ENCODE peak calls at places on chromosomes 12 and 14, in five cellular contexts. X, R, E, F and Z are unnamed samples. For H3K9me3, the result is how much of the 10 kb centered on the place peaks cover.

GRCh38 chr12:86264451-86265328 is 8.5 kb upstream of the MGAT4C start:
- DNase-seq in X (no peak), R (peak), E (peak), F (peak), Z (no peak)

GRCh38 chr12:5796171-5797091 is 148.6 kb downstream of the ANO2 start:
- DNase-seq in X (no peak), R (peak), E (peak), F (peak), Z (peak)

GRCh38 chr12:116943419-116944372 is 32.9 kb downstream of the FBXW8 start:
- DNase-seq in X (no peak), R (no peak), E (no peak), F (no peak), Z (no peak)

GRCh38 chr12:113860059-113860820 is 105.9 kb downstream of the RBM19 start:
- DNase-seq in X (no peak), R (peak), E (no peak), F (no peak), Z (peak)

GRCh38 chr12:112243255-112243965 is 118.0 kb downstream of the TRAFD1 start:
- DNase-seq in X (no peak), R (no peak), E (no peak), F (no peak), Z (no peak)

GRCh38 chr14:31678421-31679249 is 117.4 kb downstream of the NUBPL start:
- DNase-seq in X (no peak), R (no peak), E (no peak), F (no peak), Z (no peak)

GRCh38 chr12:25615119-25615518 is 62.0 kb upstream of the LMNTD1 start:
- DNase-seq in X (no peak), R (no peak), E (no peak), F (no peak), Z (no peak)

GRCh38 chr14:36661506-36662257 is at the start of gene PAX9:
- DNase-seq in X (no peak), R (peak), E (no peak), F (peak), Z (peak)

GRCh38 chr12:89179983-89180382 is 172.3 kb downstream of the DUSP6 start:
- DNase-seq in X (peak), R (no peak), E (no peak), F (no peak), Z (no peak)

GRCh38 chr14:20799955-20800544 is 2.6 kb downstream of the RNASE1 start:
- DNase-seq in X (peak), R (peak), E (no peak), F (peak), Z (no peak)

GRCh38 chr12:66129934-66130266 is 650 bp downstream of the LLPH start:
- DNase-seq in X (no peak), R (peak), E (no peak), F (no peak), Z (no peak)

GRCh38 chr14:34046799-34047520 is 96.1 kb upstream of the EGLN3 start:
- DNase-seq in X (no peak), R (peak), E (no peak), F (no peak), Z (no peak)

GRCh38 chr14:26255213-26255612 is 342.6 kb downstream of the NOVA1 start:
- DNase-seq in X (peak), R (peak), E (no peak), F (no peak), Z (no peak)

GRCh38 chr14:95829321-95829720 is 47.3 kb upstream of the TUNAR start:
- DNase-seq in X (no peak), R (no peak), E (no peak), F (no peak), Z (no peak)

GRCh38 chr14:76599556-76599955 is 161.7 kb upstream of the VASH1 start:
- DNase-seq in X (no peak), R (no peak), E (no peak), F (no peak), Z (no peak)

GRCh38 chr14:69483765-69484443 is 624 bp upstream of the PLEKHD1 start:
- DNase-seq in X (no peak), R (no peak), E (no peak), F (peak), Z (no peak)

GRCh38 chr14:21068521-21069387 is 1.4 kb upstream of the ARHGEF40 start:
- DNase-seq in X (peak), R (peak), E (peak), F (no peak), Z (no peak)

GRCh38 chr14:50035214-50035613 is 81.2 kb downstream of the VCPKMT start:
- DNase-seq in X (no peak), R (no peak), E (no peak), F (no peak), Z (no peak)

GRCh38 chr12:127582074-127582473 is 684.9 kb upstream of the TMEM132C start:
- DNase-seq in X (no peak), R (no peak), E (no peak), F (no peak), Z (no peak)

GRCh38 chr12:124273630-124274029 is 21.3 kb upstream of the RFLNA start:
- DNase-seq in X (no peak), R (peak), E (no peak), F (no peak), Z (peak)

GRCh38 chr12:113462880-113463745 is 8.6 kb downstream of the LHX5 start:
- DNase-seq in X (no peak), R (no peak), E (no peak), F (peak), Z (no peak)

GRCh38 chr12:123113038-123113437 is 37.9 kb downstream of the PITPNM2 start:
- DNase-seq in X (no peak), R (no peak), E (no peak), F (no peak), Z (no peak)

GRCh38 chr12:22858849-22859569 is 234.0 kb downstream of the ETNK1 start:
- DNase-seq in X (no peak), R (no peak), E (no peak), F (no peak), Z (no peak)

GRCh38 chr14:27012641-27013040 is 414.8 kb upstream of the NOVA1 start:
- DNase-seq in X (no peak), R (no peak), E (no peak), F (no peak), Z (no peak)

GRCh38 chr14:57692671-57693070 is 173.2 kb downstream of the SLC35F4 start:
- DNase-seq in X (no peak), R (peak), E (no peak), F (no peak), Z (peak)

GRCh38 chr12:30837595-30837994 is 82.8 kb upstream of the CAPRIN2 start:
- DNase-seq in X (no peak), R (no peak), E (no peak), F (no peak), Z (no peak)

GRCh38 chr12:46292754-46293402 is 24.0 kb upstream of the SLC38A1 start:
- DNase-seq in X (no peak), R (no peak), E (no peak), F (no peak), Z (no peak)

GRCh38 chr12:114664661-114665320 is 19.2 kb downstream of the TBX3 start:
- DNase-seq in X (no peak), R (no peak), E (no peak), F (no peak), Z (no peak)

GRCh38 chr12:131948166-131948712 is 1.5 kb upstream of the EP400 start:
- DNase-seq in X (no peak), R (no peak), E (no peak), F (no peak), Z (no peak)

GRCh38 chr14:97970222-97970621 is 1173.0 kb downstream of the VRK1 start:
- DNase-seq in X (no peak), R (no peak), E (no peak), F (no peak), Z (no peak)

GRCh38 chr12:101779200-101779599 is 39.9 kb upstream of the SYCP3 start:
- DNase-seq in X (no peak), R (no peak), E (no peak), F (no peak), Z (no peak)

GRCh38 chr12:39697108-39697507 is 77.5 kb upstream of the ABCD2 start:
- DNase-seq in X (no peak), R (no peak), E (no peak), F (no peak), Z (no peak)

GRCh38 chr14:68760771-68761170 is 32.1 kb downstream of the ZFP36L1 start:
- DNase-seq in X (no peak), R (no peak), E (no peak), F (no peak), Z (no peak)

DNA sequence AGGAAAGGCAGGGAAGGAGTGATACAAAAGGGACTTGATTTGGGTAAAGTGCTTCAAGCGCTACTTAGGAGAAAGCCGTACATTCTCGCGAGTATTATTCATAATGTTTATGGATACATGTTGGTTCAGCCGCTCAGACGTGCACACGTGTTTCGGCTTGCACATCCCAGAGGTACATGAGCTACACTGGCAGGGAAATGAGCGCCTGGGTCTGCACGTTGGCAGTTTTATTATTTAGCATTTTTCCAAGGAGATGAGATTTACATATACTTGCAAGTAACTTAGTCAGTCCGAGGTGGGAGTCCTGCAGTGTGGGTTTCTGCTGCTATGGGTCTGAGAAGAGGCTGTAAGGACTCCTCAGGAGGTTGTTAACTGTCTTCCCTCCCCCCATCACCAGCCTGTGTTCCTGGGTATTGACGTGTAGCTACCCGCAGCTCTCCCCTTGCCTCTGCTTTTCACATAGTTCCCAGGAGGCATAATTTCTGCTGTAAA is 1.5 kb downstream of the PRKCH start:
- DNase-seq in X (no peak), R (no peak), E (peak), F (no peak), Z (no peak)
- H3K4me3 ChIP-seq in X (peak), R (peak), E (peak), F (peak), Z (no peak)

DNA sequence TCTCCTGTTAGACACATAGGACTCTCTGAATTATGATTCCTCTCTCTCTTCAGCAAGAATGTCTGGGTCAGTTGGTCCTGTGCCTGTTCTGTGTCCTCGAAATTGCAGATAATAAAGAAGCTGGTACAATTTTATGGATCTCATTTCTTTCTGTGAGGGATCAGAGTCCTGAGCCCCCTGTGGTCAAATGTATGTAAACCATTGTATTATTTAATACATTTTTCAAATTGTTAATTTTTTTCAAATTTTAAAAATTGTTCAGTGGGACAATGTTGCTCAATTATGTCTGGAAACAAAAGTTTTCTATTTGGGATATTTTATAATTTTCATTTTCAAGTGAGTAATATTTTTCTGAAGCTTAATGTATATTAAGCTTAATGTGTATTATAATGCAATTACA is 513.5 kb downstream of the CCER1 start:
- DNase-seq in X (no peak), R (no peak), E (no peak), F (no peak), Z (no peak)
- H3K9me3 ChIP-seq in X (under half), R (under half), E (under half), F (under half), Z (under half)

GRCh38 chr14:24397639-24398297 is 1.0 kb upstream of the NYNRIN start:
- DNase-seq in X (no peak), R (no peak), E (no peak), F (no peak), Z (no peak)
- H3K4me3 ChIP-seq in X (peak), R (no peak), E (no peak), F (no peak), Z (no peak)

GRCh38 chr14:104253901-104254353 is 115.5 kb downstream of the KIF26A start:
- DNase-seq in X (no peak), R (no peak), E (no peak), F (no peak), Z (no peak)

GRCh38 chr14:104252256-104253215 is 114.1 kb downstream of the KIF26A start:
- DNase-seq in X (no peak), R (no peak), E (no peak), F (peak), Z (no peak)

GRCh38 chr14:104254735-104255400 is 116.5 kb downstream of the KIF26A start:
- DNase-seq in X (no peak), R (no peak), E (no peak), F (no peak), Z (no peak)

GRCh38 chr14:104256025-104256424 is 117.6 kb downstream of the KIF26A start:
- DNase-seq in X (no peak), R (no peak), E (no peak), F (no peak), Z (no peak)

GRCh38 chr14:104253223-104253822 is 114.9 kb downstream of the KIF26A start:
- DNase-seq in X (no peak), R (no peak), E (no peak), F (peak), Z (no peak)
- H3K9me3 ChIP-seq in X (under half), R (under half), E (under half), F (under half), Z (under half)

GRCh38 chr12:100356646-100357223 is at the start of gene SLC17A8:
- DNase-seq in X (no peak), R (no peak), E (no peak), F (no peak), Z (no peak)
- H3K4me3 ChIP-seq in X (no peak), R (no peak), E (no peak), F (no peak), Z (no peak)

DNA sequence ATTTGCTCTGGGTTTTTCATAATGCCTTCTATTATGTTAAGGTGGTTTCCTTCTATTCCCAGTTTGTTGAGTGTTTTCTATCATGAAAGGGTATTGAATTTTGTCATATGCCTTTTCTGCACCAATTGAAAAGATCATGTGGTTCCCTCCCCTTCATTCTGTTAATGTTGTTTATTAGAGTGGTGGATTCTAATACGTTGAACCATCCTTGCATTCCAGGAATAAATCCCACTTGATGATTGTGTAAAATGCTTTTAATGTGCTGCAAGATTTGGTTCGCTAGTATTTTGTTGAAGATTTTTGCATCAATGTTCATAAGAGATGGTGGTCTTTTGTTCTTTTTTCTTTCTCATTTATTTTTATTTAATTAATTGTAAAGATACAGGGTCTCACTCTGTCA is 55.2 kb downstream of the ATP23 start:
- DNase-seq in X (no peak), R (no peak), E (no peak), F (no peak), Z (no peak)
- H3K9me3 ChIP-seq in X (under half), R (under half), E (under half), F (under half), Z (under half)

GRCh38 chr14:60332869-60333268 is 83.8 kb downstream of the PPM1A start:
- DNase-seq in X (no peak), R (no peak), E (no peak), F (no peak), Z (no peak)

GRCh38 chr14:60328588-60328987 is 79.6 kb downstream of the PPM1A start:
- DNase-seq in X (no peak), R (no peak), E (no peak), F (no peak), Z (no peak)

GRCh38 chr14:60327447-60328331 is 78.7 kb downstream of the PPM1A start:
- DNase-seq in X (peak), R (peak), E (peak), F (peak), Z (no peak)

GRCh38 chr14:60331201-60332045 is 82.4 kb downstream of the PPM1A start:
- DNase-seq in X (peak), R (peak), E (peak), F (peak), Z (peak)

DNA sequence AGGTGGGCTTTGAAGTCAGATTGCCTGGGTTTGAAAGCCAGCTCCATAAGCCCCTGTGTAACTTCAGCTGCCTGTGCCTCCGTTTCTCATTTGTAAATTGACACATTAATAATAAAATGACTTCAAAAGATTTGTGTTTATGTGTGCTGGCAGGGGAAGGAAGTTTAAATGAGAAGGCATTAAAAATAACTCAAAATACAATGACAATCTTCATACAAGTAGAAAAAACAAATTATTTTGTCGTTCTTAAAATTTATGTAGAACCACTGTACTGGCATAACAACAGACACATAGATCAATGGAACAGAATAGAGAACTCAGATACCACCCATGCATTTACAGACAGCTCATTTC is 83.0 kb downstream of the PPM1A start:
- DNase-seq in X (no peak), R (no peak), E (no peak), F (no peak), Z (no peak)
- H3K4me3 ChIP-seq in X (peak), R (no peak), E (no peak), F (peak), Z (no peak)

DNA sequence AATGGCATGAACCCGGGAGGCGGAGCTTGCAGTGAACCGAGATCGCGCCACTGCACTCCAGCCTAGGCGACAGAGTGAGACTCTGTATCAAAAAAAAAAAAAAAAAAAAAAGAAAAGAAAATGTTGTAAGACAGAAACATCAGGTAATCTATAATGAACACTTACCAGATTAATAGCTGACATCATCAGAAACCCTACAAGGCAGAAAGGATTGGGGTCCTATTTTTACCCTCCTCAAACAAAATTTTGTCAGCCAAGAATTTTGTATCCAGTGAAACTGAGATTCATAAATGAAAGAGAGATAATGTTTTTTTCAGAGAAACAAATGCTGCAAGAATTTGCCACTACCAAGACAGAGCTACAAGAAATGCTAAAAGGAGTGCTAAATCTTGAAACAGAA is 14.1 kb downstream of the CLEC1A start:
- DNase-seq in X (no peak), R (no peak), E (no peak), F (no peak), Z (no peak)
- H3K9me3 ChIP-seq in X (under half), R (under half), E (under half), F (under half), Z (under half)

GRCh38 chr12:57226588-57227314 is 2.8 kb upstream of the SHMT2 start:
- DNase-seq in X (no peak), R (no peak), E (no peak), F (no peak), Z (no peak)
- H3K4me3 ChIP-seq in X (no peak), R (no peak), E (no peak), F (no peak), Z (peak)